ENCODE peak calls at places on chromosomes 7 and 10, in five cellular contexts. L, Q, C, H and D are unnamed samples.
A peak's percentile ranks its signal among the peaks of the same experiment; 100 is the strongest.

GRCh38 chr7:146067880-146068279 is 48.7 kb upstream of the CNTNAP2 start:
- DNase-seq in L (no peak), Q (no peak), C (no peak), H (no peak), D (no peak)

GRCh38 chr10:32139223-32140073 is 83.2 kb upstream of the KIF5B start:
- DNase-seq in L (peak; percentile 93), Q (no peak), C (no peak), H (no peak), D (no peak)

GRCh38 chr10:69383485-69384089 is 33.1 kb downstream of the TACR2 start:
- DNase-seq in L (peak; percentile 32), Q (no peak), C (no peak), H (no peak), D (no peak)

GRCh38 chr7:43933902-43934560 is 7.8 kb downstream of the UBE2D4 start:
- DNase-seq in L (no peak), Q (no peak), C (no peak), H (no peak), D (no peak)

GRCh38 chr10:13758302-13758701 is 171.5 kb downstream of the PRPF18 start:
- DNase-seq in L (peak; percentile 87), Q (no peak), C (no peak), H (no peak), D (no peak)

GRCh38 chr7:37181550-37181932 is 267.1 kb downstream of the ELMO1 start:
- DNase-seq in L (no peak), Q (no peak), C (no peak), H (no peak), D (no peak)

GRCh38 chr7:137025469-137026175 is 157.2 kb downstream of the CHRM2 start:
- DNase-seq in L (no peak), Q (no peak), C (no peak), H (no peak), D (no peak)

GRCh38 chr10:10259013-10259412 is 758.7 kb upstream of the CELF2 start:
- DNase-seq in L (no peak), Q (no peak), C (no peak), H (no peak), D (no peak)

GRCh38 chr10:113232928-113233511 is 283.0 kb downstream of the TCF7L2 start:
- DNase-seq in L (no peak), Q (no peak), C (no peak), H (peak; percentile 5), D (no peak)

GRCh38 chr7:39272676-39273075 is 293.5 kb upstream of the YAE1 start:
- DNase-seq in L (no peak), Q (no peak), C (no peak), H (no peak), D (no peak)

GRCh38 chr10:13684252-13684791 is 97.6 kb downstream of the PRPF18 start:
- DNase-seq in L (peak; percentile 81), Q (no peak), C (no peak), H (no peak), D (no peak)

GRCh38 chr10:99850767-99851127 is 68.3 kb downstream of the ABCC2 start:
- DNase-seq in L (no peak), Q (no peak), C (no peak), H (no peak), D (no peak)

GRCh38 chr10:8670461-8670860 is 616.0 kb downstream of the GATA3 start:
- DNase-seq in L (no peak), Q (no peak), C (no peak), H (no peak), D (no peak)

GRCh38 chr7:47326220-47326619 is 255.7 kb downstream of the TNS3 start:
- DNase-seq in L (peak; percentile 79), Q (no peak), C (no peak), H (no peak), D (no peak)

GRCh38 chr7:31371621-31372020 is 31.1 kb upstream of the NEUROD6 start:
- DNase-seq in L (no peak), Q (no peak), C (no peak), H (no peak), D (no peak)

GRCh38 chr10:94076325-94076841 is 82.7 kb downstream of the PLCE1 start:
- DNase-seq in L (peak; percentile 29), Q (no peak), C (no peak), H (no peak), D (no peak)

GRCh38 chr7:99033765-99034164 is 110.1 kb downstream of the SMURF1 start:
- DNase-seq in L (no peak), Q (no peak), C (no peak), H (no peak), D (no peak)

GRCh38 chr10:97049670-97050069 is 136.1 kb downstream of the SLIT1 start:
- DNase-seq in L (no peak), Q (no peak), C (no peak), H (no peak), D (no peak)

GRCh38 chr7:106599343-106599698 is 61.6 kb downstream of the CCDC71L start:
- DNase-seq in L (no peak), Q (no peak), C (no peak), H (peak; percentile 80), D (no peak)

GRCh38 chr7:83289396-83289993 is 126.8 kb upstream of the PCLO start:
- DNase-seq in L (no peak), Q (no peak), C (no peak), H (no peak), D (no peak)

GRCh38 chr7:80640841-80641240 is 2.4 kb downstream of the CD36 start:
- DNase-seq in L (peak; percentile 62), Q (no peak), C (no peak), H (no peak), D (no peak)

GRCh38 chr7:46369933-46370654 is 449.0 kb upstream of the IGFBP3 start:
- DNase-seq in L (peak; percentile 38), Q (no peak), C (no peak), H (peak; percentile 90), D (no peak)

GRCh38 chr10:49310460-49310859 is 11.5 kb downstream of the C10orf71 start:
- DNase-seq in L (no peak), Q (no peak), C (no peak), H (no peak), D (no peak)

GRCh38 chr7:84247591-84247990 is 53.0 kb upstream of the SEMA3A start:
- DNase-seq in L (peak; percentile 41), Q (no peak), C (no peak), H (no peak), D (no peak)

GRCh38 chr10:123859651-123860045 is 32.0 kb downstream of the CPXM2 start:
- DNase-seq in L (no peak), Q (no peak), C (no peak), H (no peak), D (no peak)

GRCh38 chr7:115099906-115100305 is 178.0 kb downstream of the MDFIC start:
- DNase-seq in L (peak; percentile 77), Q (no peak), C (no peak), H (no peak), D (no peak)

GRCh38 chr7:74183653-74184450 is 9.7 kb downstream of the EIF4H start:
- DNase-seq in L (no peak), Q (no peak), C (no peak), H (no peak), D (no peak)

GRCh38 chr7:22385326-22385725 is 28.4 kb upstream of the RAPGEF5 start:
- DNase-seq in L (no peak), Q (no peak), C (no peak), H (no peak), D (no peak)

GRCh38 chr10:33460461-33461294 is 126.2 kb upstream of the NRP1 start:
- DNase-seq in L (peak; percentile 69), Q (no peak), C (no peak), H (no peak), D (no peak)

GRCh38 chr7:157611341-157611740 is 274.5 kb downstream of the DNAJB6 start:
- DNase-seq in L (no peak), Q (no peak), C (no peak), H (no peak), D (no peak)

GRCh38 chr7:75795831-75796285 is 17.7 kb downstream of the CCL24 start:
- DNase-seq in L (no peak), Q (no peak), C (no peak), H (no peak), D (no peak)

GRCh38 chr7:158676898-158677297 is 27.7 kb downstream of the NCAPG2 start:
- DNase-seq in L (no peak), Q (no peak), C (no peak), H (no peak), D (no peak)

GRCh38 chr10:44684641-44685040 is 226.5 kb upstream of the TMEM72 start:
- DNase-seq in L (no peak), Q (no peak), C (no peak), H (no peak), D (no peak)

GRCh38 chr10:79335094-79335469 is 12.2 kb upstream of the PPIF start:
- DNase-seq in L (no peak), Q (no peak), C (peak; percentile 63), H (no peak), D (no peak)

GRCh38 chr7:138924551-138925225 is 56.5 kb downstream of the KIAA1549 start:
- DNase-seq in L (no peak), Q (no peak), C (no peak), H (no peak), D (no peak)

GRCh38 chr10:119281581-119282071 is 74.3 kb downstream of the GRK5 start:
- DNase-seq in L (no peak), Q (no peak), C (no peak), H (peak; percentile 73), D (no peak)

GRCh38 chr7:23369100-23369499 is 70.0 kb downstream of the MALSU1 start:
- DNase-seq in L (no peak), Q (no peak), C (no peak), H (no peak), D (no peak)

GRCh38 chr10:71272122-71272771 is 46.8 kb upstream of the SLC29A3 start:
- DNase-seq in L (peak; percentile 68), Q (no peak), C (no peak), H (no peak), D (no peak)

GRCh38 chr10:97701438-97702064 is 12.0 kb upstream of the MARVELD1 start:
- DNase-seq in L (peak; percentile 62), Q (peak; percentile 64), C (no peak), H (peak; percentile 48), D (no peak)